ENCODE peak calls at places on chromosome 5, in nine cellular contexts. L, D, O, U, B, Z, G, N and C are unnamed samples.

GRCh38 chr5:64615895-64616294 is 74.4 kb upstream of the SHISAL2B start:
- DNase-seq in Z (no peak), D (no peak), B (no peak), U (no peak), G (no peak), N (no peak), O (no peak), L (no peak), C (no peak)

GRCh38 chr5:64165500-64166200 is at the start of gene RNF180:
- DNase-seq in N (peak), L (peak), G (peak), B (no peak), U (peak), Z (peak), O (peak), D (no peak), C (peak)

GRCh38 chr5:159641371-159642039 is 274.8 kb upstream of the ADRA1B start:
- DNase-seq in O (no peak), N (no peak), L (peak), B (no peak), U (no peak), Z (no peak), D (no peak), G (no peak), C (no peak)

GRCh38 chr5:179161901-179162300 is 101.7 kb downstream of the ZNF354C start:
- DNase-seq in B (no peak), Z (no peak), O (no peak), G (no peak), D (no peak), L (no peak), N (no peak), U (no peak), C (no peak)

GRCh38 chr5:72485366-72486052 is 21.7 kb downstream of the ZNF366 start:
- DNase-seq in B (no peak), U (no peak), O (peak), G (peak), L (no peak), D (no peak), Z (no peak), N (no peak), C (no peak)

GRCh38 chr5:38835887-38836286 is 9.9 kb upstream of the OSMR start:
- DNase-seq in D (peak), N (no peak), Z (peak), L (no peak), B (no peak), G (no peak), O (no peak), U (no peak), C (no peak)

GRCh38 chr5:144125163-144125726 is 45.2 kb downstream of the YIPF5 start:
- DNase-seq in N (no peak), G (no peak), L (no peak), Z (no peak), B (no peak), U (peak), O (no peak), D (peak), C (no peak)

GRCh38 chr5:150624334-150625163 is 15.9 kb upstream of the SYNPO start:
- DNase-seq in O (peak), G (no peak), B (no peak), Z (no peak), D (no peak), N (no peak), U (peak), L (peak), C (no peak)

GRCh38 chr5:34787035-34787434 is 51.9 kb upstream of the TTC23L start:
- DNase-seq in G (no peak), B (no peak), L (no peak), O (no peak), Z (no peak), N (no peak), D (no peak), U (no peak), C (no peak)

GRCh38 chr5:54066433-54066832 is 243.9 kb downstream of the ARL15 start:
- DNase-seq in N (no peak), O (no peak), Z (no peak), D (no peak), L (no peak), G (no peak), U (no peak), B (no peak), C (no peak)

GRCh38 chr5:168291961-168292782 is 727 bp downstream of the WWC1 start:
- DNase-seq in N (no peak), B (no peak), G (no peak), D (no peak), L (no peak), O (peak), Z (no peak), U (peak), C (peak)

GRCh38 chr5:137236266-137236665 is 262.9 kb downstream of the SPOCK1 start:
- DNase-seq in O (no peak), N (no peak), B (peak), G (no peak), D (no peak), Z (no peak), U (no peak), L (no peak), C (no peak)

GRCh38 chr5:20833081-20833627 is 845.2 kb upstream of the CDH18 start:
- DNase-seq in Z (no peak), U (peak), O (no peak), D (no peak), L (no peak), G (no peak), B (no peak), N (no peak), C (no peak)

GRCh38 chr5:158538506-158539074 is 561.1 kb downstream of the EBF1 start:
- DNase-seq in Z (no peak), U (peak), D (no peak), N (no peak), L (no peak), O (no peak), G (no peak), B (no peak), C (no peak)

GRCh38 chr5:15533124-15533893 is 33.3 kb downstream of the FBXL7 start:
- DNase-seq in D (no peak), Z (peak), B (no peak), L (no peak), G (no peak), U (no peak), O (no peak), N (no peak), C (no peak)

GRCh38 chr5:162323471-162323870 is 255.9 kb downstream of the GABRG2 start:
- DNase-seq in U (no peak), O (no peak), D (no peak), B (no peak), G (no peak), L (no peak), Z (no peak), N (no peak), C (no peak)

GRCh38 chr5:6633469-6634326 is 458 bp downstream of the SRD5A1 start:
- DNase-seq in U (peak), Z (peak), G (peak), N (peak), O (peak), B (no peak), L (no peak), D (no peak), C (peak)

DNA sequence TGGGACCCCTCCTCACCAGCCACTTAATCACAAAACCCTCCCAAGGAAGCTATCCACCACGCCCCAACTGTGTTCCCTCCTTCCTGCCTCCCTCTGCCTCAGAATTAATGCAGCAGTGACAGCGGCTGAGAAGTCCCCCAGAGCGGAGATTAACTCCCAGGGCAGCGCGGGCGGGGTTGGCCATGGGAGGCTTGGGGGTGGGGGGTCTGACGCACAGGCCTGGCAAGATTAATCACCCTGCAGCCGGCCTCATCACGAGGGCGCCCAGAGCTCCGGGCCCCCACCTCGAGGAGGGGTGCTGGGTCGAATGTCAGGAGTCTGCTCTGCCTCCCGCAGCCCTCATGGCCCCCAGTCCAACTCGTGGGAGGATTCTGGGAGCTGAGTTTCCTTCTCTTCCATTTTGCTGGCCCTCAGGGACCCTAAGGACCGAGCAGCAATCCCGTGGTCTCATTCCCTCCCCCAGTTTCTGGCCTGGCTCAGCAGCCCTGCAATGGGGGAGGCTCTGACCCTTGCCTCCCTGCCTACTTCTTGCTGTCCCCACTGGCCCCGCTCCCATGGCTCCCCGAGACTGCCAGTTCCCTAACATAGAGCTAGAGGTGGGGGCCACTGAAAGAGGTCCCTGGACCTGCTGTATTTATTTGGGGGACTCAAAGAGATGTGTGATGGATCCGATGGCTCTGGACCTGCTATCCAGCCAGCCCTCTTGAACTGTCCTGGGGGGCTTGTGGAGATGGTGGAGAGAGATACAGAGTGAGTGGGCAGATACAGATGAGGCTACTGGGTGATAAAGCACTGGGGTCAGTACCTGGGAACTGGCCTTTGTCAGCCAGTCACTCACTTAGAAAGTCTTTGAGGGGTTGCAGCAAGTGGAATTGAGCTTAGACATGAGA is 42.5 kb downstream of the CXXC5 start:
- DNase-seq in B (no peak), Z (peak), D (no peak), N (no peak), O (no peak), L (no peak), G (no peak), U (peak), C (no peak)
- TF ChIP-seq CTCF in B (no peak), Z (no peak), D (no peak), N (no peak), O (peak), L (no peak), G (no peak), U (no peak), C (no peak)

GRCh38 chr5:122468351-122469111 is 156.5 kb downstream of the SNCAIP start:
- DNase-seq in U (no peak), Z (no peak), O (no peak), G (no peak), N (no peak), D (no peak), L (no peak), B (no peak), C (no peak)
- TF ChIP-seq CTCF in U (peak), Z (peak), O (peak), G (peak), N (no peak), D (no peak), L (no peak), B (no peak), C (no peak)

GRCh38 chr5:127863161-127863560 is 160.0 kb downstream of the CCDC192 start:
- DNase-seq in Z (no peak), L (no peak), B (no peak), O (no peak), N (no peak), D (no peak), U (no peak), G (no peak), C (no peak)

GRCh38 chr5:127867006-127867788 is 164.0 kb downstream of the CCDC192 start:
- DNase-seq in D (no peak), U (no peak), Z (no peak), G (no peak), N (no peak), L (no peak), B (no peak), O (no peak), C (no peak)

GRCh38 chr5:127864511-127864910 is 161.3 kb downstream of the CCDC192 start:
- DNase-seq in B (no peak), O (no peak), Z (no peak), G (peak), D (no peak), L (no peak), U (no peak), N (no peak), C (no peak)

GRCh38 chr5:127863610-127864395 is 160.6 kb downstream of the CCDC192 start:
- DNase-seq in Z (no peak), N (no peak), L (no peak), D (no peak), B (no peak), G (no peak), U (no peak), O (no peak), C (no peak)

GRCh38 chr5:127865273-127865672 is 162.1 kb downstream of the CCDC192 start:
- DNase-seq in L (no peak), G (no peak), D (no peak), N (no peak), Z (no peak), O (no peak), B (no peak), U (peak), C (no peak)
- TF ChIP-seq CTCF in L (no peak), G (peak), D (no peak), N (no peak), Z (peak), O (no peak), B (no peak), U (peak), C (peak)

GRCh38 chr5:91266184-91266705 is 116.9 kb downstream of the ARRDC3 start:
- DNase-seq in O (peak), G (peak), L (no peak), B (no peak), Z (peak), U (no peak), N (no peak), D (no peak), C (no peak)
- TF ChIP-seq CTCF in O (peak), G (peak), L (peak), B (no peak), Z (no peak), U (no peak), N (no peak), D (no peak), C (peak)

GRCh38 chr5:10724799-10725507 is 36.1 kb downstream of the DAP start:
- DNase-seq in B (peak), Z (peak), G (peak), N (no peak), L (peak), U (peak), O (peak), D (no peak), C (peak)
- TF ChIP-seq CTCF in B (peak), Z (peak), G (no peak), N (no peak), L (peak), U (peak), O (no peak), D (no peak), C (peak)

GRCh38 chr5:176824604-176825003 is 14.2 kb downstream of the UNC5A start:
- DNase-seq in L (no peak), Z (no peak), U (no peak), N (no peak), D (no peak), B (no peak), O (no peak), G (no peak), C (no peak)

GRCh38 chr5:176825957-176826356 is 15.6 kb downstream of the UNC5A start:
- DNase-seq in B (no peak), D (no peak), G (no peak), L (no peak), Z (no peak), U (no peak), O (no peak), N (no peak), C (no peak)

GRCh38 chr5:176823869-176824412 is 13.6 kb downstream of the UNC5A start:
- DNase-seq in O (peak), N (no peak), U (peak), L (no peak), Z (no peak), G (no peak), D (no peak), B (no peak), C (peak)

GRCh38 chr5:176823076-176823481 is 12.7 kb downstream of the UNC5A start:
- DNase-seq in D (no peak), L (no peak), U (no peak), O (peak), N (no peak), B (no peak), Z (no peak), G (no peak), C (peak)

DNA sequence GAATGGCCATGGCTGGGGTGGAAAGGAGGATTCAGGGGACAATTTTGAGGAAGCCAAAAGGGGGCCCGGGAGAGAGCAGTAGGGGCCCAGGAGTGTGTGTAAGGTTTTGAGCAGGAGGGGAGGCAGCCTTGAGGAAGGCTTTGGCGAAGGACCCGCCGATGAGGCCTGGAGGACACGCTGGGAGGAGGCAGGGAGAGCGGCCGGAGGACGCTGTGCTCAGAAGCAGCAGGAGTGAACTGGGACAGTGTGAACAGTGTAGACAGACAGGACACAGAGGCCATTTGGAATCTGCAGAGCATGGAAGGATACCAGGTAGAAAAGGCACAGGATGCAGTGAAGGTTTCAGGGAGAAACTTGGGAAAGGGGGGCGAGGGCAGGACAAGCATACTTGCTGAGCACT is 14.9 kb downstream of the UNC5A start:
- DNase-seq in Z (no peak), U (no peak), B (no peak), G (no peak), N (no peak), L (no peak), D (no peak), O (no peak), C (no peak)
- TF ChIP-seq CTCF in Z (no peak), U (no peak), B (no peak), G (no peak), N (no peak), L (no peak), D (no peak), O (no peak), C (no peak)